ENCODE peak calls at places on chromosome 22, in six cellular contexts. W, D, B, Z, Y and X are unnamed samples.

GRCh38 chr22:46012881-46013281 is 35.9 kb upstream of the WNT7B start:
- DNase-seq in W (no peak), D (no peak), B (no peak), Z (no peak), Y (no peak), X (no peak)

GRCh38 chr22:23804781-23805291 is 18.1 kb downstream of the SMARCB1 start:
- DNase-seq in B (no peak), Y (no peak), W (peak; percentile 68), D (no peak), Z (no peak), X (no peak)

GRCh38 chr22:45069925-45070324 is 60.1 kb upstream of the PHF21B start:
- DNase-seq in Y (no peak), B (no peak), D (no peak), W (no peak), Z (no peak), X (no peak)

GRCh38 chr22:31504282-31504681 is 7.9 kb downstream of the SFI1 start:
- DNase-seq in B (no peak), W (peak; percentile 34), D (no peak), Z (peak; percentile 65), Y (no peak), X (peak; percentile 36)

GRCh38 chr22:44821741-44822425 is 69.5 kb downstream of the ARHGAP8 start:
- DNase-seq in W (no peak), Y (no peak), Z (no peak), D (no peak), B (no peak), X (no peak)

GRCh38 chr22:42281706-42282251 is 11.3 kb upstream of the TCF20 start:
- DNase-seq in D (no peak), Z (no peak), B (no peak), Y (no peak), W (no peak), X (no peak)

GRCh38 chr22:45515678-45516077 is 13.0 kb downstream of the FBLN1 start:
- DNase-seq in B (peak; percentile 42), W (no peak), Y (no peak), D (no peak), Z (no peak), X (no peak)

GRCh38 chr22:26887456-26887855 is 230.1 kb downstream of the MIAT start:
- DNase-seq in W (peak; percentile 46), Y (no peak), B (no peak), D (no peak), Z (peak; percentile 74), X (peak; percentile 83)

GRCh38 chr22:46172522-46172921 is 22.2 kb downstream of the PPARA start:
- DNase-seq in Z (no peak), D (no peak), Y (no peak), B (no peak), W (no peak), X (no peak)

GRCh38 chr22:41028841-41029240 is 63.6 kb upstream of the EP300 start:
- DNase-seq in Z (peak; percentile 94), B (peak; percentile 72), W (no peak), D (no peak), Y (no peak), X (peak; percentile 97)

GRCh38 chr22:45172872-45173585 is 9.3 kb downstream of the NUP50 start:
- DNase-seq in Y (no peak), W (no peak), Z (no peak), D (no peak), B (no peak), X (no peak)

GRCh38 chr22:20904980-20905355 is 12.2 kb upstream of the CRKL start:
- DNase-seq in W (no peak), D (no peak), Z (no peak), Y (no peak), B (no peak), X (no peak)

GRCh38 chr22:37610480-37611148 is 2.0 kb downstream of the GGA1 start:
- DNase-seq in W (no peak), Y (no peak), B (peak; percentile 25), Z (no peak), D (no peak), X (no peak)

GRCh38 chr22:31882971-31883370 is 61.4 kb upstream of the YWHAH start:
- DNase-seq in D (no peak), B (no peak), Z (no peak), W (peak; percentile 73), Y (no peak), X (no peak)

GRCh38 chr22:24181088-24181995 is at the start of gene SUSD2:
- DNase-seq in Z (no peak), D (no peak), W (peak; percentile 53), Y (no peak), B (peak; percentile 81), X (peak; percentile 31)

GRCh38 chr22:45072322-45072903 is 62.6 kb upstream of the PHF21B start:
- DNase-seq in W (peak; percentile 91), D (no peak), Y (no peak), Z (peak; percentile 81), B (peak; percentile 8), X (peak; percentile 57)

GRCh38 chr22:48574776-48575566 is 1252.7 kb downstream of the BRD1 start:
- DNase-seq in W (peak; percentile 83), Y (peak; percentile 33), B (no peak), D (peak; percentile 74), Z (no peak), X (no peak)

GRCh38 chr22:48567213-48567975 is 1260.3 kb downstream of the BRD1 start:
- DNase-seq in Z (no peak), B (no peak), D (no peak), W (no peak), Y (no peak), X (no peak)

GRCh38 chr22:44133901-44134511 is 46.7 kb upstream of the PARVG start:
- DNase-seq in W (no peak), D (no peak), Z (no peak), Y (no peak), B (no peak), X (peak; percentile 75)

GRCh38 chr22:40348025-40348658 is 1.8 kb downstream of the ADSL start:
- DNase-seq in Z (peak; percentile 62), B (peak; percentile 39), Y (no peak), D (no peak), W (peak; percentile 66), X (peak; percentile 68)

DNA sequence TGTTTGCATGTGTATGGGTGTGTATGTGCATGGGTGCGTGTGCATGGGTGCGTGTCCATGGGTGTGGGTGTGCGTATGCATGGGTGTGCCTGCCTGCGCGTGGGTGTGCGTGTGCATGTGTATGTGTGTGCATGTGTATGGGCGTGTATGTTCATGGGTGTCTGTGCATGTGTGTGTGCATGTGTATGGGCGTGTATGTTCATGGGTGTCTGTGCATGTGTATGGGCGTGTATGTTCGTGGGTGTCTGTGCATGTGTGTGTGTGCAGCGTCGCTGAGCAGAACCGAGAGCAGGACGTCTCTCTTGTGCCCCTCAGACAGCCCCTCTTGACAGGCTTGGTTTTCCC is 13.9 kb downstream of the IL17REL start:
- DNase-seq in Y (no peak), Z (no peak), B (no peak), D (no peak), W (no peak), X (no peak)
- H3K79me1 ChIP-seq in Y (no peaks in the 10 kb centered on the region), Z (no peaks in the 10 kb centered on the region), B (no peaks in the 10 kb centered on the region), D (no peaks in the 10 kb centered on the region), W (no peaks in the 10 kb centered on the region), X (no peaks in the 10 kb centered on the region)

DNA sequence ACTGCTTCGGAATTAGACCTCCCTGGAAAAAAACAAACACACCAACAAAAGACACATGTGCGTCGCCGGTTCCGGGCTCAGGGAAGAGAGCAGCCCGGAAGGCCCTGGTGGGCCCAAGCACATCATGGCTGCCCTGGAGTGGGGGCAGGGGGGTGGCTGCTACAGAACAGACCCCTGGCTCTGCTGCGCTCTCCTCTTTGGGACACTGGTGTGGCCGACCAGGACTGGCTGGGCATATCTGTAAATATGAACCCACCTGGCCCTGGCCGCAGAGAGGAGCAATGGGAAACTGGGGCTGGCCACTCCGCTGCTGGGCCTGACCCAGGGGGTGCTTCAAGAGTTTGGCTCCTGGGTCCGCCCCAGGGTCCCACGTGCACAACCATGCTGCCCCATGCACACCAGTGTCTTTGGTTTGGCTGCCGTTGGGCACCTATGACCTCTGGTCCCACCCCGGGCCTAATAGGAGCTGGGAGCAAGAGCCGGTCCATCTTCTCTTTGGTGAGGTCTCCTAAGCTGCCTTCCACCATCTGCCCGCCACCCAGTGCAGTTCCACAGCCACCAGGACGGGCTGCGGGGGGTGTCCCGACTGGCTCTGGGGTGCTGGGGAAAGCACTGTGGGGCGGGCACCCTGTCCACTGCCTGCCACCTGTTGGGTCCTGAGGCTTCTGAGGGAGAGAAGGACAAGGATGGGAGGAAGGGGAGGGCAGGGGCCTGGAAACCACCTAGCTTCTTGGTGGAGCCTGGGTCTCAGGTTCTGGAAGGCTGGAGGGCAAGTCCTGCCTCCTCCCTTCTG is 30.1 kb downstream of the PPM1F start:
- DNase-seq in Y (no peak), Z (no peak), B (no peak), D (no peak), W (no peak), X (no peak)
- H3K4ac ChIP-seq in Y (peak overlapping the region; percentile 91), Z (no peak overlapping the region), B (no peak overlapping the region), D (peak overlapping the region; percentile 31), W (no peak overlapping the region), X (no peak overlapping the region)

GRCh38 chr22:38756631-38757463 is 1.0 kb upstream of the SUN2 start:
- DNase-seq in B (peak; percentile 82), Y (no peak), D (no peak), Z (no peak), W (no peak), X (no peak)
- H3K4me3 ChIP-seq in B (no peak overlapping the region), Y (peak overlapping the region; percentile 60), D (peak overlapping the region; percentile 66), Z (no peak overlapping the region), W (no peak overlapping the region), X (peak overlapping the region; percentile 82)

GRCh38 chr22:30286331-30286730 is 3.0 kb downstream of the CASTOR1 start:
- DNase-seq in B (no peak), Z (no peak), D (no peak), W (no peak), Y (no peak), X (no peak)
- H3K79me1 ChIP-seq in B (peaks cover 10% of the 10 kb centered on the region), Z (no peaks in the 10 kb centered on the region), D (no peaks in the 10 kb centered on the region), W (no peaks in the 10 kb centered on the region), Y (no peaks in the 10 kb centered on the region), X (peaks cover 12% of the 10 kb centered on the region)

DNA sequence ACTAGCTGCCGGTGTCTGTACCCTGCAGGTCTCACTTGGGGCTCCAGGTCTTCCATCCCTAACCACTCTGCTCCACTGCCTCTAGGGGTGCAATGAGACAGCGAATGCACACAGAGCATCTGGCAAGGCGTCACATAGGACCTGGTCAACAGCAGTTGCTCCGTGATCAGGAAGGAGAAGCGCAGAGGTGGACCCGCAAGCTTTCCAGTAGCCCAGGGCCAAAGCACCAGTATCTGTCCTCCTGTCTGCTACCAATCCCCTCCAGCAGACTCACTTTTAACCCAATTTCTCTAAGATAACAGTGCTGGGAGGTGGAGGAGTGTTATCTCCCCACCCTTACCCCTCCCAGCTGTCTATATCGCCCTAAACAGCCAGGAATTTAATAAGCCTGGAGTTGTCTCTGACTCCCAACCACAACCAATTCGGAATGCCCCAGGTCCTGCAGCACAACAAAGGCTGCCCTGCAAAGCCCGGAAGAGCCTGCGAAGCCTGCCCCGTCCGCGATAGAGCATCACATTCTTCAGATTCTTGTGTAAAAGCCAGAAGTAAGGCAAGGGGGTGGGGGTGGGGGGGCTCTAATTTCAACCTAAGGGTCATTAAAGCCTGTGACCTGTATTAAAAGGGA is 19.3 kb downstream of the MYH9 start:
- DNase-seq in B (peak; percentile 93), Y (peak; percentile 73), Z (peak; percentile 78), D (peak; percentile 83), W (peak; percentile 99), X (peak; percentile 73)
- H3K4ac ChIP-seq in B (peak overlapping the region; percentile 78), Y (peak overlapping the region; percentile 95), Z (peak overlapping the region; percentile 93), D (peak overlapping the region; percentile 97), W (no peak overlapping the region), X (no peak overlapping the region)